ENCODE peak calls at places on chromosomes 16 and 17, in nine cellular contexts. M is Caco-2, Y is right atrium auricular region, Z is transverse colon, N is testis, W is cardiac fibroblast, D is astrocyte of the cerebellum, S is coronary artery, X is stomach. J is an unnamed sample.
A peak's percentile ranks its signal among the peaks of the same experiment; 100 is the strongest.

GRCh38 chr17:59848778-59849177 is 44.0 kb downstream of the TUBD1 start:
- DNase-seq in M (peak; percentile 67), Y (peak; percentile 73), Z (peak; percentile 81), N (peak; percentile 42), W (peak; percentile 77), D (no peak), S (no peak), X (peak; percentile 74), J (peak; percentile 80)

GRCh38 chr16:25151996-25152395 is 40.5 kb downstream of the LCMT1 start:
- DNase-seq in M (no peak), Y (no peak), Z (no peak), N (no peak), W (peak; percentile 68), D (peak; percentile 76), S (no peak), X (no peak), J (no peak)

GRCh38 chr17:9299695-9300094 is 275.9 kb downstream of the STX8 start:
- DNase-seq in M (no peak), Y (no peak), Z (no peak), N (no peak), W (no peak), D (no peak), S (no peak), X (no peak), J (no peak)

GRCh38 chr17:45246861-45247428 is 14.9 kb downstream of the SPATA32 start:
- DNase-seq in M (peak; percentile 69), Y (no peak), Z (no peak), N (peak; percentile 50), W (no peak), D (no peak), S (no peak), X (no peak), J (no peak)

GRCh38 chr17:55769625-55770000 is 18.8 kb downstream of the PCTP start:
- DNase-seq in M (no peak), Y (no peak), Z (peak; percentile 17), N (no peak), W (peak; percentile 92), D (no peak), S (no peak), X (no peak), J (peak; percentile 82)

GRCh38 chr16:55703003-55704001 is 47.5 kb downstream of the SLC6A2 start:
- DNase-seq in M (peak; percentile 62), Y (peak; percentile 50), Z (no peak), N (peak; percentile 66), W (peak; percentile 83), D (peak; percentile 64), S (peak; percentile 41), X (no peak), J (peak; percentile 23)

GRCh38 chr17:74761931-74762330 is 13.5 kb downstream of the NHERF1 start:
- DNase-seq in M (no peak), Y (no peak), Z (no peak), N (no peak), W (no peak), D (no peak), S (no peak), X (no peak), J (no peak)

GRCh38 chr17:16419929-16420271 is 4.5 kb downstream of the TRPV2 start:
- DNase-seq in M (no peak), Y (no peak), Z (no peak), N (no peak), W (peak; percentile 80), D (peak; percentile 89), S (no peak), X (no peak), J (no peak)

GRCh38 chr17:54901230-54901847 is 687 bp downstream of the TOM1L1 start:
- DNase-seq in M (no peak), Y (no peak), Z (peak; percentile 28), N (no peak), W (peak; percentile 66), D (no peak), S (no peak), X (no peak), J (no peak)

GRCh38 chr16:17389392-17389791 is 81.4 kb downstream of the XYLT1 start:
- DNase-seq in M (peak; percentile 10), Y (no peak), Z (no peak), N (no peak), W (peak; percentile 40), D (no peak), S (no peak), X (no peak), J (no peak)

GRCh38 chr17:73722163-73722562 is 77.9 kb upstream of the SDK2 start:
- DNase-seq in M (no peak), Y (no peak), Z (no peak), N (no peak), W (no peak), D (no peak), S (no peak), X (no peak), J (no peak)

GRCh38 chr17:55454906-55455474 is 33.4 kb upstream of the MMD start:
- DNase-seq in M (peak; percentile 74), Y (no peak), Z (no peak), N (no peak), W (peak; percentile 89), D (peak; percentile 45), S (no peak), X (no peak), J (peak; percentile 92)

GRCh38 chr17:14774774-14775173 is 473.9 kb downstream of the HS3ST3B1 start:
- DNase-seq in M (no peak), Y (no peak), Z (no peak), N (no peak), W (no peak), D (no peak), S (no peak), X (no peak), J (no peak)

GRCh38 chr17:35726609-35727460 is 4.6 kb upstream of the RASL10B start:
- DNase-seq in M (peak; percentile 42), Y (no peak), Z (peak; percentile 50), N (no peak), W (peak; percentile 91), D (peak; percentile 76), S (no peak), X (no peak), J (peak; percentile 95)

GRCh38 chr16:19363741-19364140 is 53.9 kb upstream of the TMC5 start:
- DNase-seq in M (no peak), Y (no peak), Z (no peak), N (no peak), W (no peak), D (no peak), S (no peak), X (no peak), J (no peak)

GRCh38 chr16:65480276-65480675 is 358.4 kb upstream of the CDH11 start:
- DNase-seq in M (no peak), Y (no peak), Z (no peak), N (no peak), W (no peak), D (no peak), S (no peak), X (no peak), J (no peak)

GRCh38 chr17:2483084-2483483 is 28.6 kb downstream of the METTL16 start:
- DNase-seq in M (no peak), Y (no peak), Z (no peak), N (no peak), W (no peak), D (no peak), S (no peak), X (no peak), J (no peak)

GRCh38 chr17:45833826-45834439 is 10.7 kb upstream of the SPPL2C start:
- DNase-seq in M (no peak), Y (no peak), Z (no peak), N (no peak), W (no peak), D (no peak), S (no peak), X (no peak), J (no peak)

DNA sequence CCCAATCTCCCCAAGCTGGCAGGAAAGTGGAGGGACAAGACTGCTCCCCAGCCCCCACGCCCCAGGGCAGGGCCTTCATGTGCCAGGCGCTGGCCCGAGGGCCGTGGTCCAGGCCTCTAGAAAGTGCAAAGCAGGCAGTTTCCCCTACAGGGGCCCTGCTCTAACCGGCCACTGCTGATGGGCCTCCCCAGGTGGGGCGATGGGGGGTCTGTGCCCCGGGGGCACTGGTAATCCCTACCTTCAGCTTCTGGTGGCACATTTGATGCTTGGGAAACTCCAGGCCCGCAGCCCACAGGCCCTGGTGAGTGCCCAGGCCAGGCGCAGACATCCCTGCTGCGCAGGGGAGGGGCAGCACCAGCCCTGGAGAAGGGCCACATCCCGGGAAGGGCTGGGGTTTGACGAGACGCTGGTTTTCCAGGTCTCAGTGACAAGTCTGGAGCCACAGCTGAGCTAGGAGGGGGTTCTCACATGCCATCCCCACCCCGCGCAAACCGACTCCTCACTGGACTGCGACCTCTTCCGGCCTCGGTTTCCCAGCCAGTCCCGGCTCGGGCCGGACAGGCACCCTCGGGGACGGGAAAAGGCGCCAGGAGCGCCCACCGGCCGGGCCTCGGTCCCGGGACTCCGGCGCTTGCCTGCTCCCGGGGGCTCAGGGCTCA is 1.6 kb downstream of the DOC2B start:
- DNase-seq in M (no peak), Y (no peak), Z (no peak), N (no peak), W (no peak), D (no peak), S (no peak), X (no peak), J (no peak)
- H3K4me3 ChIP-seq in M (no peak overlapping the region), Y (peak overlapping the region; percentile 37), Z (peak overlapping the region; percentile 33), N (peak overlapping the region; percentile 47), W (no peak overlapping the region), D (no peak overlapping the region), S (peak overlapping the region; percentile 71), X (peak overlapping the region; percentile 44), J (no peak overlapping the region)

GRCh38 chr17:71431146-71431545 is 689.7 kb upstream of the SOX9 start:
- DNase-seq in M (no peak), Y (no peak), Z (no peak), N (no peak), W (no peak), D (no peak), S (no peak), X (no peak), J (no peak)
- H3K4me3 ChIP-seq in M (no peak overlapping the region), Y (no peak overlapping the region), Z (no peak overlapping the region), N (no peak overlapping the region), W (no peak overlapping the region), D (no peak overlapping the region), S (no peak overlapping the region), X (no peak overlapping the region), J (no peak overlapping the region)

GRCh38 chr16:12095275-12096161 is 119.0 kb downstream of the SNX29 start:
- DNase-seq in M (peak; percentile 63), Y (no peak), Z (peak; percentile 70), N (peak; percentile 80), W (peak; percentile 74), D (peak; percentile 53), S (no peak), X (peak; percentile 70), J (no peak)
- H3K4me3 ChIP-seq in M (no peak overlapping the region), Y (no peak overlapping the region), Z (peak overlapping the region; percentile 2), N (no peak overlapping the region), W (no peak overlapping the region), D (no peak overlapping the region), S (peak overlapping the region; percentile 64), X (no peak overlapping the region), J (no peak overlapping the region)

DNA sequence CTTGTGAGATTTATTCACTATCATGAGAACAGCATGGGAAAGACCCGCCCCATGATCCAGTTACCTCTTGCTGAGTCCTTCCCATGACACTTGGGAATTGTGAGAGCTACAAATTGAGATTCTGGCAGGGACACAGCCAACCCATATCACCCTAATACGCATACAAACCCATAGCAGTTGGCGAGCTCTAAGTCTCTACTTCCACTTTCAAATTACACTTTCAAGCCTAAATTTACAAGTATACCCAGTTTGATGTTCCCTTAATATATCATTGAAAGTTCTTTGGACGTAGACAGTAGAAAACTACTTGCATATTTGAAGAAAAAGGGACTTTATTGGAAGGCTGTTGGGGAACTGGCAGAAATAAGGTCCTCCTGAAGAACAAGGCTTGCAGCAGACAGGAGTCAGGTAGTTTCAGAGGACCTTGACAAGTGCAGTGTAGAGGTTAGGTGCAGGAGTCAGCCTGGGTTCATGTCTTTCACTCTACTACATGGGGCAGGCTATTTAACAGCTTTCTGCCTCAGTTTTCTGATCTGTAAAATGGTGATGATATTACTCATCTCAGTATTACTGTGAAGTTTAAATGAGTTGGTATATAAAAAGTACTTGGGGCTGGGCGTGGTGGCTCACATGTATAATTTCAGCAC is 107.9 kb upstream of the EEF2KMT start:
- DNase-seq in M (no peak), Y (no peak), Z (no peak), N (no peak), W (no peak), D (no peak), S (no peak), X (no peak), J (no peak)
- H3K4me3 ChIP-seq in M (no peak overlapping the region), Y (no peak overlapping the region), Z (no peak overlapping the region), N (no peak overlapping the region), W (no peak overlapping the region), D (no peak overlapping the region), S (no peak overlapping the region), X (no peak overlapping the region), J (no peak overlapping the region)

J was measured in skeletal muscle cell.